ENCODE peak calls at places on chromosomes 12 and 14, in seven cellular contexts. V is mesendoderm, L is mesenchymal stem cell, U is H9, Q is neuronal stem cell, K is H1, J is trophoblast cell. N is an unnamed sample.

GRCh38 chr14:55130194-55130550 is 1.1 kb downstream of the LGALS3 start:
- DNase-seq in U (peak), K (no peak), Q (no peak), L (peak), J (peak), V (peak), N (peak)

GRCh38 chr12:6694701-6695100 is 5.5 kb upstream of the ZNF384 start:
- DNase-seq in Q (no peak), K (no peak), J (no peak), U (no peak), L (no peak), V (no peak), N (no peak)

GRCh38 chr12:48118491-48118890 is 673 bp upstream of the PFKM start:
- DNase-seq in K (no peak), U (no peak), Q (no peak), V (peak), L (peak), J (no peak), N (no peak)

GRCh38 chr12:1858456-1858855 is 38.1 kb downstream of the LRTM2 start:
- DNase-seq in U (peak), L (no peak), J (no peak), V (no peak), Q (no peak), K (no peak), N (no peak)

GRCh38 chr14:69318241-69318640 is 58.3 kb downstream of the GALNT16 start:
- DNase-seq in J (no peak), K (peak), V (no peak), L (peak), Q (no peak), U (peak), N (peak)

GRCh38 chr14:93060841-93061240 is 54.9 kb downstream of the ITPK1 start:
- DNase-seq in V (no peak), L (no peak), U (no peak), Q (no peak), J (no peak), K (no peak), N (no peak)

GRCh38 chr14:22557846-22558220 is 31.2 kb downstream of the DAD1 start:
- DNase-seq in U (no peak), J (no peak), L (no peak), Q (no peak), K (no peak), V (no peak), N (no peak)

GRCh38 chr12:120181991-120182631 is 12.4 kb downstream of the GCN1 start:
- DNase-seq in U (no peak), J (peak), Q (no peak), V (peak), K (no peak), L (peak), N (peak)

GRCh38 chr12:843609-844008 is 91.2 kb downstream of the WNK1 start:
- DNase-seq in J (no peak), V (no peak), L (no peak), K (no peak), U (no peak), Q (no peak), N (peak)

GRCh38 chr12:48999371-49000131 is at the start of gene DDN:
- DNase-seq in L (peak), K (peak), U (peak), J (peak), Q (no peak), V (no peak), N (peak)

GRCh38 chr14:95862243-95862642 is 14.4 kb upstream of the TUNAR start:
- DNase-seq in K (no peak), V (peak), U (no peak), Q (peak), L (no peak), J (no peak), N (peak)

GRCh38 chr14:28754209-28754985 is 12.2 kb upstream of the FOXG1 start:
- DNase-seq in K (no peak), L (peak), J (peak), Q (no peak), V (peak), U (peak), N (peak)

GRCh38 chr12:65094722-65095121 is 26.4 kb downstream of the WIF1 start:
- DNase-seq in J (no peak), V (no peak), L (no peak), U (no peak), K (no peak), Q (no peak), N (no peak)

GRCh38 chr14:36096090-36096489 is 80.4 kb downstream of the PTCSC3 start:
- DNase-seq in J (no peak), U (no peak), V (no peak), L (no peak), Q (no peak), K (no peak), N (peak)

GRCh38 chr12:21819236-21819635 is 44.7 kb upstream of the KCNJ8 start:
- DNase-seq in L (no peak), V (peak), K (no peak), J (peak), U (no peak), Q (no peak), N (peak)

GRCh38 chr12:109462868-109463692 is 14.0 kb downstream of the KCTD10 start:
- DNase-seq in J (peak), L (peak), V (peak), K (no peak), Q (no peak), U (peak), N (peak)

GRCh38 chr14:57732886-57733285 is 133.0 kb downstream of the SLC35F4 start:
- DNase-seq in V (no peak), K (no peak), U (no peak), L (no peak), Q (no peak), J (no peak), N (no peak)

GRCh38 chr14:52551696-52552062 is 626 bp downstream of the TXNDC16 start:
- DNase-seq in U (no peak), Q (peak), J (no peak), L (peak), V (no peak), K (no peak), N (peak)

GRCh38 chr14:46259536-46259935 is 392.0 kb downstream of the RPL10L start:
- DNase-seq in U (peak), L (no peak), V (peak), Q (peak), K (peak), J (no peak), N (no peak)

GRCh38 chr12:50728417-50728816 is 35.5 kb upstream of the ATF1 start:
- DNase-seq in V (no peak), L (no peak), K (no peak), Q (no peak), U (no peak), J (no peak), N (no peak)

GRCh38 chr12:77584860-77585259 is 245.8 kb upstream of the NAV3 start:
- DNase-seq in J (no peak), U (no peak), L (no peak), V (no peak), K (no peak), Q (no peak), N (no peak)

GRCh38 chr14:74919421-74920165 is 3.5 kb downstream of the RPS6KL1 start:
- DNase-seq in V (no peak), Q (no peak), J (no peak), L (peak), U (no peak), K (no peak), N (peak)

GRCh38 chr12:56987011-56987410 is 19.3 kb downstream of the ZBTB39 start:
- DNase-seq in U (no peak), L (no peak), K (peak), Q (no peak), V (no peak), J (no peak), N (no peak)

GRCh38 chr14:69242311-69243224 is 17.4 kb upstream of the GALNT16 start:
- DNase-seq in J (peak), K (peak), U (peak), V (peak), Q (peak), L (peak), N (peak)

GRCh38 chr12:94247256-94247655 is 98.9 kb downstream of the PLXNC1 start:
- DNase-seq in Q (peak), J (no peak), V (no peak), K (no peak), U (no peak), L (no peak), N (no peak)

GRCh38 chr12:112584266-112584722 is 165.5 kb downstream of the PTPN11 start:
- DNase-seq in L (no peak), J (no peak), Q (no peak), U (peak), V (peak), K (peak), N (no peak)

GRCh38 chr14:53093206-53093605 is 59.9 kb downstream of the DDHD1 start:
- DNase-seq in U (no peak), V (no peak), Q (no peak), L (no peak), J (no peak), K (no peak), N (peak)

GRCh38 chr12:112837629-112838191 is 46.2 kb downstream of the RPH3A start:
- DNase-seq in V (no peak), L (peak), U (no peak), K (no peak), J (no peak), Q (no peak), N (peak)

GRCh38 chr12:49025463-49025862 is 6.9 kb upstream of the PRKAG1 start:
- DNase-seq in V (no peak), J (no peak), K (no peak), Q (no peak), U (no peak), L (no peak), N (no peak)

GRCh38 chr12:109255377-109255776 is 53.7 kb downstream of the FOXN4 start:
- DNase-seq in V (peak), L (no peak), K (no peak), J (peak), U (no peak), Q (no peak), N (peak)

GRCh38 chr12:12685305-12685704 is 10.7 kb downstream of the GPR19 start:
- DNase-seq in K (peak), L (no peak), U (peak), Q (peak), J (no peak), V (peak), N (no peak)

GRCh38 chr12:108198043-108198442 is 69.0 kb downstream of the WSCD2 start:
- DNase-seq in L (no peak), K (no peak), U (peak), V (peak), Q (no peak), J (no peak), N (no peak)

GRCh38 chr14:62546862-62547474 is 498.3 kb downstream of the KCNH5 start:
- DNase-seq in L (no peak), J (no peak), V (peak), Q (no peak), K (peak), U (peak), N (peak)

GRCh38 chr14:101772770-101773169 is 11.3 kb downstream of the PPP2R5C start:
- DNase-seq in K (no peak), V (no peak), Q (no peak), U (no peak), J (no peak), L (no peak), N (no peak)
- H2BK5ac ChIP-seq in K (no peak), V (no peak), Q (no peak), U (no peak), J (no peak), L (no peak), N (no peak)

GRCh38 chr14:88825503-88825902 is 1.1 kb downstream of the TTC8 start:
- DNase-seq in K (no peak), L (no peak), V (no peak), Q (no peak), J (no peak), U (no peak), N (no peak)
- H2BK5ac ChIP-seq in K (no peak), L (no peak), V (no peak), Q (no peak), J (no peak), U (no peak), N (peak)

DNA sequence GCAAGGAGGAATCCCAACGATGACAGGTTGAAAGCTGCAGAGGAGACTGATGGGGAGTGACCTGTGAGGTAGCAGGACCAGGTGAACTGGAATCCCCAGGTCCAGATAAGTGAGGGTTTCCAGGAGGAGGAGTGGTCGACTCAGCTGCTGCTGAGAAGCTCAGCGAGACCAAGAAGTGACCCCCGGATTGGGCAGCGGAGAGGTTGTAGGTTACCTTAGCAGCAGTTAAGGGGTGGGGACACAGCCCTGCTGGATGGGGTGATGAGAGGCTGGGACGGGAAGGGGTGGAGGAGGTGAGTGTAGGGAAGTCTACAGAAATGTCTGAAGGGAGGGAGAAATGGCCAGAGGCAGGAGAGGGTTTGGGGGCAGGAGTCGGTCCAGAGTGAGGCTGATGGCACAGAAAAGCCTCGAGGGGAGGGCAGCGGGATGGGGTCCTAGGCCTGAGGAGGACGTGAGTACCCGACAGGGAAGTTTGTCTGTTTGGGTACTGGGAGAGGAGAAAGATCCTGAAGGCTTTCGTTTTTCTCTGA is 2.6 kb upstream of the RCOR1 start:
- DNase-seq in J (peak), Q (no peak), U (no peak), K (no peak), V (no peak), L (no peak), N (no peak)
- H2BK5ac ChIP-seq in J (peak), Q (no peak), U (no peak), K (no peak), V (no peak), L (no peak), N (no peak)

DNA sequence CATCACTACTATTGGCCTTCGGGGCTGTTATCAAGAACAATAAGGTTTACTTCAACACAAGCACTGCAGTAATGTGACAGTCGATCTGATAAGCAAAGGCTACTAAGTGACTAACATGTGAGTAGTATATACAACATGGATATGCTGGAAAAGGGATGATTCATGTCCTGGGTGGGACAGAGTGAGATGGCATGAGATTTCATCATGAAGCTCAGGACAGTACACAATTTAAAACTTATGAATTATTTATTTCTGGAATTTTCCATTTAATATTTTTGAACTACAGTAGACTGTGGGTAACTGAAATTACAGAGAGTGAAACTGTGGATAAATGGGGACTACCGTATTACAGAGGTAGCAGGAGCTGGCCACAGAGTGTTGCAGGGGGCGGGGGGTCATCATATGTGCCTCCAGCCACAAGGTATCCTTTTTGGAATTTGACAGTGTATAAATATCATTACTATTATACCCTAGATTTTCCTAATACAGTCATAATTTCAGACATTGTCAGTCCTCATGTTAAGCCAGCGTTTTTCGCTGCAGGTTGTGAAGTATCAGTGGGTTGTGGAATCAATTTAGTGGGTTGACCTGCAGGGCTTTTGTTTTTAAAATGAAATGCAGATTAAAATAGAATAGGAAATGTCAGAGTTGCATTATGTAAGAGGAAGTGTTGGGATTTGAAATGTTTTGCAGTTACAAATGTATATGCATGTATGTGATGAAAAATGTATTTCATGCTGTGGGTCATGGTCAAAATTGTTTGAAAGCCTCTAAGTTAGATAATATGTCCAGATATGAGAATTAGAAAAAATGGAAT is 148.0 kb upstream of the NUDT4 start:
- DNase-seq in Q (no peak), J (peak), K (no peak), V (peak), U (no peak), L (peak), N (peak)
- H2BK5ac ChIP-seq in Q (no peak), J (no peak), K (no peak), V (no peak), U (no peak), L (no peak), N (peak)